ENCODE peak calls at places on chromosome 20, in four cellular contexts. B, G, C and K are unnamed samples.

GRCh38 chr20:51091564-51092195 is 68.8 kb upstream of the KCNG1 start:
- DNase-seq in B (no peak), G (no peak), C (no peak), K (no peak)

GRCh38 chr20:53617791-53618489 is 24.3 kb upstream of the ZNF217 start:
- DNase-seq in B (no peak), G (no peak), C (no peak), K (no peak)

GRCh38 chr20:59495894-59496510 is 108.3 kb upstream of the PHACTR3 start:
- DNase-seq in B (peak; percentile 56), G (peak; percentile 64), C (no peak), K (peak; percentile 78)

GRCh38 chr20:49888341-49889244 is 26.7 kb downstream of the SPATA2 start:
- DNase-seq in B (peak; percentile 73), G (peak; percentile 69), C (peak; percentile 9), K (peak; percentile 75)

GRCh38 chr20:60224914-60225313 is 266.7 kb downstream of the CDH26 start:
- DNase-seq in B (no peak), G (peak; percentile 38), C (no peak), K (peak; percentile 65)

GRCh38 chr20:12077835-12078374 is 160.2 kb downstream of the BTBD3 start:
- DNase-seq in B (no peak), G (no peak), C (no peak), K (no peak)

GRCh38 chr20:14853079-14853478 is 515.7 kb upstream of the FLRT3 start:
- DNase-seq in B (no peak), G (no peak), C (peak; percentile 71), K (no peak)

GRCh38 chr20:6616421-6616820 is 151.1 kb upstream of the BMP2 start:
- DNase-seq in B (no peak), G (no peak), C (no peak), K (no peak)

GRCh38 chr20:53883098-53883762 is 187.2 kb downstream of the BCAS1 start:
- DNase-seq in B (no peak), G (no peak), C (no peak), K (no peak)

GRCh38 chr20:30485331-30486102 is 771.9 kb upstream of the DEFB115 start:
- DNase-seq in B (no peak), G (no peak), C (no peak), K (no peak)

GRCh38 chr20:59147197-59147596 is 16.4 kb upstream of the ZNF831 start:
- DNase-seq in B (no peak), G (no peak), C (no peak), K (no peak)

GRCh38 chr20:19814241-19814640 is 56.2 kb downstream of the RIN2 start:
- DNase-seq in B (no peak), G (no peak), C (no peak), K (no peak)

GRCh38 chr20:20505554-20505953 is 137.7 kb downstream of the INSM1 start:
- DNase-seq in B (no peak), G (no peak), C (no peak), K (no peak)

GRCh38 chr20:41004561-41005360 is 23.9 kb upstream of the TOP1 start:
- DNase-seq in B (peak; percentile 65), G (no peak), C (no peak), K (no peak)

GRCh38 chr20:38665094-38665493 is 59.2 kb upstream of the SLC32A1 start:
- DNase-seq in B (no peak), G (peak; percentile 29), C (no peak), K (no peak)

GRCh38 chr20:23129256-23129655 is 43.1 kb upstream of the CD93 start:
- DNase-seq in B (no peak), G (no peak), C (no peak), K (no peak)

GRCh38 chr20:57174737-57175136 is 91.7 kb downstream of the BMP7 start:
- DNase-seq in B (no peak), G (no peak), C (no peak), K (no peak)

GRCh38 chr20:62233684-62234083 is 4.6 kb upstream of the OSBPL2 start:
- DNase-seq in B (no peak), G (no peak), C (no peak), K (no peak)

GRCh38 chr20:62235777-62236157 is 2.6 kb upstream of the OSBPL2 start:
- DNase-seq in B (no peak), G (no peak), C (no peak), K (no peak)

GRCh38 chr20:62232764-62233645 is 5.3 kb upstream of the OSBPL2 start:
- DNase-seq in B (no peak), G (no peak), C (no peak), K (no peak)

GRCh38 chr20:62235001-62235776 is 3.1 kb upstream of the OSBPL2 start:
- DNase-seq in B (no peak), G (no peak), C (no peak), K (no peak)

GRCh38 chr20:62234346-62234745 is 4.0 kb upstream of the OSBPL2 start:
- DNase-seq in B (no peak), G (no peak), C (no peak), K (no peak)
- H3K9ac ChIP-seq in B (no peak overlapping the region), G (no peak overlapping the region), C (no peak overlapping the region), K (no peak overlapping the region)

GRCh38 chr20:32524871-32525501 is 60.1 kb downstream of the NOL4L start:
- DNase-seq in B (peak; percentile 56), G (no peak), C (no peak), K (no peak)

GRCh38 chr20:32522525-32522774 is 62.7 kb downstream of the NOL4L start:
- DNase-seq in B (no peak), G (no peak), C (no peak), K (no peak)

GRCh38 chr20:32523613-32524218 is 61.4 kb downstream of the NOL4L start:
- DNase-seq in B (no peak), G (no peak), C (no peak), K (no peak)

GRCh38 chr20:32521780-32522524 is 63.2 kb downstream of the NOL4L start:
- DNase-seq in B (peak; percentile 53), G (peak; percentile 72), C (no peak), K (peak; percentile 83)

GRCh38 chr20:32522775-32523612 is 62.1 kb downstream of the NOL4L start:
- DNase-seq in B (no peak), G (peak; percentile 89), C (no peak), K (no peak)
- H3K4me2 ChIP-seq in B (no peak overlapping the region), G (peak overlapping the region; percentile 54), C (no peak overlapping the region), K (no peak overlapping the region)

GRCh38 chr20:56005389-56005715 is at the start of gene CBLN4:
- DNase-seq in B (no peak), G (no peak), C (no peak), K (no peak)

GRCh38 chr20:56004611-56005388 is 519 bp downstream of the CBLN4 start:
- DNase-seq in B (no peak), G (no peak), C (no peak), K (no peak)

GRCh38 chr20:56001890-56002289 is 3.4 kb downstream of the CBLN4 start:
- DNase-seq in B (no peak), G (no peak), C (no peak), K (no peak)

GRCh38 chr20:56003111-56003800 is 2.1 kb downstream of the CBLN4 start:
- DNase-seq in B (no peak), G (no peak), C (no peak), K (no peak)

DNA sequence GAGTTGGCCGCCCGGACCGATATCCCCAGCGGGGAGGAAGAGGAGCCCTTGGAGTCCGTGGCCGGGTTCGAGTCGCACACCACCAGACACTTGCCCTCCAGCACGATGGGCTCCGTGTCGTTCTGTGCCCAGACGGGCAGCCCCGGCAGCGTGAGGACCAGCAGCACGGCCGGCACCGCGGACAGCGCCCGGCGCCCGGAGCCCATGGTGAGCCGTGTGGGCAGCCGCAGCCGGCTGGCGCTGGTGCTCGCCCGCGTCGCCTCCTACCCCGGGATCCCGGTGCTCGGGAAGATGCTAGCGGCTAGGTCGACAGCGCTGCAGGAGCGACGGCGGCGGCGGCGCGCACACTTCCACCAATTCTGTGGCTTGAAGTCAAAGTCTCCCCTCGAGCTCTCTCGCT is 1.4 kb downstream of the CBLN4 start:
- DNase-seq in B (no peak), G (no peak), C (no peak), K (no peak)
- TF ChIP-seq MYC in B (no peak), G (no peak), C (no peak), K (no peak)

GRCh38 chr20:3172126-3172932 is 1.0 kb downstream of the LZTS3 start:
- DNase-seq in B (no peak), G (no peak), C (no peak), K (no peak)
- H3K9ac ChIP-seq in B (no peak overlapping the region), G (peak overlapping the region; percentile 87), C (no peak overlapping the region), K (peak overlapping the region; percentile 94)

GRCh38 chr20:7760261-7761048 is 179.8 kb downstream of the HAO1 start:
- DNase-seq in B (no peak), G (no peak), C (no peak), K (no peak)

GRCh38 chr20:7770046-7770445 is 170.2 kb downstream of the HAO1 start:
- DNase-seq in B (peak; percentile 12), G (no peak), C (no peak), K (no peak)

GRCh38 chr20:7770578-7770977 is 169.7 kb downstream of the HAO1 start:
- DNase-seq in B (peak; percentile 36), G (no peak), C (peak; percentile 65), K (no peak)

DNA sequence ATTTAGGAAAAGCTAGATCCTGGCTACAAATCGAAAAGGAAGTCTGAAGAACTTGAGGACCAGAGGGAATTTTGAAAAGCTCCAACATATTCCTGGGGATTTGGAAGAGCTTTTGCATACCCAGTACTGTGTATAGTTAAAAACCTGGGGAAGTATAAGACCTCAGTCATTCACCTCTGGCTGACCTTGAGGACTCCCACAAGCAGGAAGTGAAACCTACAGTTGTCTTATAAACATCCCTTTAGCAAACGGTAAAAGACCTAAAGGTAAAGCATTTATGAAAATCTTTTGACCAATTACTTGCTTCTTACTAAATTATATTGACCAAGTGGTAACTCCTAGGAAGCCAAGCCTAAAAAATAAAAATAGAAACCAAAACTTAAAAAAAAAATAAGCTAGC is 175.0 kb downstream of the HAO1 start:
- DNase-seq in B (no peak), G (no peak), C (no peak), K (no peak)
- H3K4me2 ChIP-seq in B (no peak overlapping the region), G (no peak overlapping the region), C (no peak overlapping the region), K (no peak overlapping the region)

DNA sequence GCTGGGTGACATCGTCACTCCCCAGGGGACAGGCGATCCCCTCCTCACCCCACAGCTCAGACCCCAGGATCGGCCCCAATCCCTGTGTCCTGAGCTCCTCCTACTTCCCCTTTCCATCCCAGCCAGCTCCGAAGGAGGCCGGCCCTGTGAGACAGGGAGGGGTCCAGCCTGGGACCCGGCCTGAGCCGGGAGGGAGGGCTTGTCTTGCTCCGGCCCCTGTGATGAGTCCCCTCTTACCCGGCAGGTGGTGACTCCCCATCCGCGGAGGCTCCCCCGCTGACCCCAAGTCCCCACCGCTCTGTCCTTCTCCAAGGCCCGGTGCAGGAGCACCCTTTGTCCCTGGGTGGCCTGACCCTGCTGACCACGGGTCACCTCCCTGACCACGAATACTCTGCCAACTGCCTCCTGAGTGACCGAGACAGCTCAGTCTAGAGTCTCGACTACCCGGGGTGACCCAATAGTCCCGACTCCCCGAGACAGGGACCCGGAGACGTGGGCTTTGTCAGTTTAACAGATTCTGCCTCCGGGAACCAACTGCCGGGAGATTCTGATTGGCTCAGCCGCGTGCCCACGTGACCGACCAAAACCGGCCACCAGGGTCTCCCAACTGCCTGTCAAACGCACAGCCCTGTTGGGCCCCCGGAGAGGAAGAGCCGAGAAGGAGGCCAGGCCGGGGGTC is 187.4 kb upstream of the PROKR2 start:
- DNase-seq in B (peak; percentile 27), G (peak; percentile 40), C (no peak), K (peak; percentile 18)
- TF ChIP-seq MYC in B (no peak), G (no peak), C (no peak), K (no peak)